ENCODE peak calls at places on chromosomes 4 and X, in five cellular contexts. One of them, this sample, is unnamed.
A peak's percentile ranks its signal among the peaks of the same experiment; 100 is the strongest.

GRCh38 chrX:574355-574754 is 56.2 kb upstream of the SHOX start:
- DNase-seq in stomach: no peak
- DNase-seq in transverse colon: no peak
- DNase-seq in upper lobe of left lung: no peak
- DNase-seq in H1: no peak
- DNase-seq in this sample: no peak

GRCh38 chr4:66284991-66285451 is 614.7 kb upstream of the EPHA5 start:
- DNase-seq in stomach: no peak
- DNase-seq in transverse colon: no peak
- DNase-seq in upper lobe of left lung: peak; percentile 59
- DNase-seq in H1: no peak
- DNase-seq in this sample: no peak

GRCh38 chr4:3250956-3251690 is 2.2 kb downstream of the MSANTD1 start:
- DNase-seq in stomach: no peak
- DNase-seq in transverse colon: no peak
- DNase-seq in upper lobe of left lung: peak; percentile 82
- DNase-seq in H1: no peak
- DNase-seq in this sample: no peak

GRCh38 chr4:185149392-185149791 is 6.3 kb downstream of the SLC25A4 start:
- DNase-seq in stomach: no peak
- DNase-seq in transverse colon: no peak
- DNase-seq in upper lobe of left lung: no peak
- DNase-seq in H1: no peak
- DNase-seq in this sample: no peak

GRCh38 chr4:137688651-137689050 is 156.4 kb upstream of the PCDH18 start:
- DNase-seq in stomach: no peak
- DNase-seq in transverse colon: no peak
- DNase-seq in upper lobe of left lung: no peak
- DNase-seq in H1: no peak
- DNase-seq in this sample: no peak

GRCh38 chrX:21479695-21480280 is 105.6 kb downstream of the CNKSR2 start:
- DNase-seq in stomach: no peak
- DNase-seq in transverse colon: no peak
- DNase-seq in upper lobe of left lung: no peak
- DNase-seq in H1: no peak
- DNase-seq in this sample: no peak

GRCh38 chr4:164350086-164350485 is 403.8 kb upstream of the SMIM31 start:
- DNase-seq in stomach: no peak
- DNase-seq in transverse colon: no peak
- DNase-seq in upper lobe of left lung: no peak
- DNase-seq in H1: no peak
- DNase-seq in this sample: no peak

GRCh38 chr4:145679991-145680455 is at the start of gene C4orf51:
- DNase-seq in stomach: no peak
- DNase-seq in transverse colon: no peak
- DNase-seq in upper lobe of left lung: no peak
- DNase-seq in H1: no peak
- DNase-seq in this sample: no peak

GRCh38 chr4:114658776-114659175 is 60.2 kb downstream of the UGT8 start:
- DNase-seq in stomach: no peak
- DNase-seq in transverse colon: no peak
- DNase-seq in upper lobe of left lung: no peak
- DNase-seq in H1: no peak
- DNase-seq in this sample: no peak

GRCh38 chrX:22329783-22330182 is 57.1 kb downstream of the CBLL2 start:
- DNase-seq in stomach: no peak
- DNase-seq in transverse colon: no peak
- DNase-seq in upper lobe of left lung: no peak
- DNase-seq in H1: no peak
- DNase-seq in this sample: no peak

GRCh38 chr4:173958445-173958844 is 325.0 kb downstream of the FBXO8 start:
- DNase-seq in stomach: no peak
- DNase-seq in transverse colon: no peak
- DNase-seq in upper lobe of left lung: no peak
- DNase-seq in H1: no peak
- DNase-seq in this sample: no peak

GRCh38 chrX:45258741-45259402 is 58.2 kb upstream of the DIPK2B start:
- DNase-seq in stomach: no peak
- DNase-seq in transverse colon: peak; percentile 42
- DNase-seq in upper lobe of left lung: no peak
- DNase-seq in H1: no peak
- DNase-seq in this sample: no peak

GRCh38 chr4:42515156-42515884 is 118.0 kb downstream of the SHISA3 start:
- DNase-seq in stomach: no peak
- DNase-seq in transverse colon: no peak
- DNase-seq in upper lobe of left lung: no peak
- DNase-seq in H1: no peak
- DNase-seq in this sample: no peak

GRCh38 chr4:73129319-73129718 is 59.8 kb upstream of the COX18 start:
- DNase-seq in stomach: no peak
- DNase-seq in transverse colon: no peak
- DNase-seq in upper lobe of left lung: no peak
- DNase-seq in H1: no peak
- DNase-seq in this sample: no peak

GRCh38 chr4:66430856-66431255 is 760.6 kb upstream of the EPHA5 start:
- DNase-seq in stomach: no peak
- DNase-seq in transverse colon: no peak
- DNase-seq in upper lobe of left lung: no peak
- DNase-seq in H1: peak; percentile 9
- DNase-seq in this sample: no peak

GRCh38 chrX:51144828-51145442 is 187.7 kb upstream of the NUDT10 start:
- DNase-seq in stomach: no peak
- DNase-seq in transverse colon: no peak
- DNase-seq in upper lobe of left lung: no peak
- DNase-seq in H1: peak; percentile 15
- DNase-seq in this sample: no peak

GRCh38 chr4:28562913-28563312 is 1702.3 kb downstream of the STIM2 start:
- DNase-seq in stomach: no peak
- DNase-seq in transverse colon: no peak
- DNase-seq in upper lobe of left lung: no peak
- DNase-seq in H1: no peak
- DNase-seq in this sample: no peak

GRCh38 chr4:145842224-145842887 is 96.3 kb downstream of the ZNF827 start:
- DNase-seq in stomach: no peak
- DNase-seq in transverse colon: no peak
- DNase-seq in upper lobe of left lung: no peak
- DNase-seq in H1: no peak
- DNase-seq in this sample: no peak

GRCh38 chrX:1182211-1182610 is 30.2 kb downstream of the CRLF2 start:
- DNase-seq in stomach: no peak
- DNase-seq in transverse colon: no peak
- DNase-seq in upper lobe of left lung: no peak
- DNase-seq in H1: no peak
- DNase-seq in this sample: no peak

GRCh38 chrX:81957900-81958545 is 756.1 kb downstream of the SH3BGRL start:
- DNase-seq in stomach: no peak
- DNase-seq in transverse colon: no peak
- DNase-seq in upper lobe of left lung: no peak
- DNase-seq in H1: no peak
- DNase-seq in this sample: no peak

GRCh38 chrX:141469469-141469868 is 115.1 kb downstream of the SPANXA1 start:
- DNase-seq in stomach: no peak
- DNase-seq in transverse colon: no peak
- DNase-seq in upper lobe of left lung: no peak
- DNase-seq in H1: no peak
- DNase-seq in this sample: no peak

GRCh38 chr4:179145746-179146530 is 1703.7 kb upstream of the AGA start:
- DNase-seq in stomach: no peak
- DNase-seq in transverse colon: no peak
- DNase-seq in upper lobe of left lung: no peak
- DNase-seq in H1: no peak
- DNase-seq in this sample: no peak

GRCh38 chr4:75514949-75515612 is 808 bp downstream of the THAP6 start:
- DNase-seq in stomach: no peak
- DNase-seq in transverse colon: no peak
- DNase-seq in upper lobe of left lung: no peak
- DNase-seq in H1: no peak
- DNase-seq in this sample: no peak

GRCh38 chr4:54277691-54278090 is 48.6 kb downstream of the PDGFRA start:
- DNase-seq in stomach: no peak
- DNase-seq in transverse colon: no peak
- DNase-seq in upper lobe of left lung: no peak
- DNase-seq in H1: no peak
- DNase-seq in this sample: no peak

GRCh38 chr4:16031554-16032381 is 52.1 kb downstream of the PROM1 start:
- DNase-seq in stomach: no peak
- DNase-seq in transverse colon: no peak
- DNase-seq in upper lobe of left lung: no peak
- DNase-seq in H1: no peak
- DNase-seq in this sample: no peak

GRCh38 chr4:8736083-8736825 is 135.4 kb downstream of the HMX1 start:
- DNase-seq in stomach: no peak
- DNase-seq in transverse colon: no peak
- DNase-seq in upper lobe of left lung: no peak
- DNase-seq in H1: no peak
- DNase-seq in this sample: no peak

GRCh38 chrX:96909291-96909690 is 25.6 kb downstream of the RPA4 start:
- DNase-seq in stomach: no peak
- DNase-seq in transverse colon: no peak
- DNase-seq in upper lobe of left lung: no peak
- DNase-seq in H1: no peak
- DNase-seq in this sample: no peak

GRCh38 chr4:122689972-122690371 is 42.5 kb upstream of the BBS12 start:
- DNase-seq in stomach: no peak
- DNase-seq in transverse colon: no peak
- DNase-seq in upper lobe of left lung: no peak
- DNase-seq in H1: no peak
- DNase-seq in this sample: no peak

GRCh38 chrX:110401142-110401541 is 42.5 kb downstream of the RTL9 start:
- DNase-seq in stomach: no peak
- DNase-seq in transverse colon: no peak
- DNase-seq in upper lobe of left lung: no peak
- DNase-seq in H1: no peak
- DNase-seq in this sample: no peak

GRCh38 chr4:134548052-134548628 is 346.6 kb upstream of the PABPC4L start:
- DNase-seq in stomach: no peak
- DNase-seq in transverse colon: no peak
- DNase-seq in upper lobe of left lung: no peak
- DNase-seq in H1: no peak
- DNase-seq in this sample: no peak

GRCh38 chrX:48475774-48476577 is at the start of gene FTSJ1:
- DNase-seq in stomach: peak; percentile 85
- DNase-seq in transverse colon: peak; percentile 90
- DNase-seq in upper lobe of left lung: peak; percentile 94
- DNase-seq in H1: no peak
- DNase-seq in this sample: peak; percentile 91
- TF ChIP-seq POLR2AphosphoS5 in stomach: peak; percentile 90
- TF ChIP-seq POLR2AphosphoS5 in transverse colon: peak; percentile 77
- TF ChIP-seq POLR2AphosphoS5 in upper lobe of left lung: peak; percentile 63
- TF ChIP-seq POLR2AphosphoS5 in H1: no peak
- TF ChIP-seq POLR2AphosphoS5 in this sample: peak; percentile 7

GRCh38 chrX:154430916-154431315 is 2.4 kb downstream of the ATP6AP1 start:
- DNase-seq in stomach: no peak
- DNase-seq in transverse colon: no peak
- DNase-seq in upper lobe of left lung: no peak
- DNase-seq in H1: no peak
- DNase-seq in this sample: no peak

GRCh38 chrX:154430504-154430903 is 2.0 kb downstream of the ATP6AP1 start:
- DNase-seq in stomach: no peak
- DNase-seq in transverse colon: no peak
- DNase-seq in upper lobe of left lung: no peak
- DNase-seq in H1: no peak
- DNase-seq in this sample: no peak

GRCh38 chrX:154429708-154430107 is 1.2 kb downstream of the ATP6AP1 start:
- DNase-seq in stomach: no peak
- DNase-seq in transverse colon: no peak
- DNase-seq in upper lobe of left lung: no peak
- DNase-seq in H1: no peak
- DNase-seq in this sample: no peak

GRCh38 chrX:154426916-154427792 is 1.3 kb upstream of the ATP6AP1 start:
- DNase-seq in stomach: no peak
- DNase-seq in transverse colon: no peak
- DNase-seq in upper lobe of left lung: no peak
- DNase-seq in H1: no peak
- DNase-seq in this sample: no peak

GRCh38 chrX:154428176-154429171 is at the start of gene ATP6AP1:
- DNase-seq in stomach: peak; percentile 93
- DNase-seq in transverse colon: peak; percentile 93
- DNase-seq in upper lobe of left lung: peak; percentile 97
- DNase-seq in H1: no peak
- DNase-seq in this sample: peak; percentile 94
- TF ChIP-seq POLR2A in stomach: no peak
- TF ChIP-seq POLR2A in transverse colon: peak; percentile 74
- TF ChIP-seq POLR2A in upper lobe of left lung: peak; percentile 75
- TF ChIP-seq POLR2A in H1: no peak
- TF ChIP-seq POLR2A in this sample: no peak

GRCh38 chrX:9807355-9808182 is 21.3 kb downstream of the SHROOM2 start:
- DNase-seq in stomach: peak; percentile 70
- DNase-seq in transverse colon: peak; percentile 26
- DNase-seq in upper lobe of left lung: no peak
- DNase-seq in H1: no peak
- DNase-seq in this sample: no peak
- TF ChIP-seq POLR2AphosphoS5 in stomach: no peak
- TF ChIP-seq POLR2AphosphoS5 in transverse colon: no peak
- TF ChIP-seq POLR2AphosphoS5 in upper lobe of left lung: no peak
- TF ChIP-seq POLR2AphosphoS5 in H1: no peak
- TF ChIP-seq POLR2AphosphoS5 in this sample: no peak

GRCh38 chrX:79366888-79367749 is at the start of gene ITM2A:
- DNase-seq in stomach: peak; percentile 34
- DNase-seq in transverse colon: peak; percentile 34
- DNase-seq in upper lobe of left lung: peak; percentile 37
- DNase-seq in H1: peak; percentile 15
- DNase-seq in this sample: peak; percentile 61
- TF ChIP-seq POLR2A in stomach: no peak
- TF ChIP-seq POLR2A in transverse colon: peak; percentile 28
- TF ChIP-seq POLR2A in upper lobe of left lung: no peak
- TF ChIP-seq POLR2A in H1: no peak
- TF ChIP-seq POLR2A in this sample: no peak

GRCh38 chr4:184059099-184059498 is 154.0 kb downstream of the STOX2 start:
- DNase-seq in stomach: no peak
- DNase-seq in transverse colon: no peak
- DNase-seq in upper lobe of left lung: no peak
- DNase-seq in H1: no peak
- DNase-seq in this sample: no peak

GRCh38 chr4:184061582-184061981 is 156.1 kb downstream of the ENPP6 start:
- DNase-seq in stomach: no peak
- DNase-seq in transverse colon: no peak
- DNase-seq in upper lobe of left lung: no peak
- DNase-seq in H1: no peak
- DNase-seq in this sample: no peak

GRCh38 chr4:184064877-184065276 is 152.8 kb downstream of the ENPP6 start:
- DNase-seq in stomach: peak; percentile 74
- DNase-seq in transverse colon: peak; percentile 91
- DNase-seq in upper lobe of left lung: no peak
- DNase-seq in H1: no peak
- DNase-seq in this sample: no peak

GRCh38 chr4:184066584-184067300 is 150.9 kb downstream of the ENPP6 start:
- DNase-seq in stomach: no peak
- DNase-seq in transverse colon: no peak
- DNase-seq in upper lobe of left lung: no peak
- DNase-seq in H1: no peak
- DNase-seq in this sample: no peak

DNA sequence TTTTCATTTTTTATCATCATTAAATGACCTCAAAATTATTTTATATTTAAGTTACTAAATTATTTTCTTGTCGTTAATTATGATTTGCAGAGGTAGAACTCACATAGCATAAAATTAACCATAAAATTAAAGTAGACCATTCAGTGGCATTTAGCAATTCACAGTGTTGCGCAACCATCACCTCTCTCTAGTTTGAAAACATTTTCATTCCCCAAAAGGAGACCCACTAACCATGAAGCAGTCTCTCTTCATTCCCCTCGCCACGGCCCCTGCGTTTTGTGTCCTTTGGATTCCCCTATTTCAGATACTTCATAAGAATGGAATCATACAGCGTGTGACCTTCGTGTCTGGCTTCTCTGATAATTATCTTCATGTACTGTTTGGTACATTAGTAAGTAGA is 154.9 kb downstream of the ENPP6 start:
- DNase-seq in stomach: no peak
- DNase-seq in transverse colon: no peak
- DNase-seq in upper lobe of left lung: no peak
- DNase-seq in H1: no peak
- DNase-seq in this sample: no peak
- TF ChIP-seq POLR2AphosphoS5 in stomach: no peak
- TF ChIP-seq POLR2AphosphoS5 in transverse colon: no peak
- TF ChIP-seq POLR2AphosphoS5 in upper lobe of left lung: no peak
- TF ChIP-seq POLR2AphosphoS5 in H1: no peak
- TF ChIP-seq POLR2AphosphoS5 in this sample: no peak

This sample was measured in suprapubic skin.